ENCODE peak calls at places on chromosomes 4 and X, in eight cellular contexts. One of them, this sample, is unnamed.

GRCh38 chrX:132271330-132271729 is 52.1 kb upstream of the RAP2C start:
- DNase-seq in NAMALWA: no peak
- DNase-seq in transverse colon: no peak
- DNase-seq in lower lobe of right lung: no peak
- DNase-seq in iPS-NIHi11: no peak
- DNase-seq in cortex of kidney: no peak
- DNase-seq in kidney tubule cell: no peak
- DNase-seq in effector CD8-positive, alpha-beta T cell: no peak
- DNase-seq in this sample: no peak

GRCh38 chrX:103585421-103586313 is at the start of gene TCEAL4:
- DNase-seq in kidney tubule cell: peak; percentile 33
- DNase-seq in effector CD8-positive, alpha-beta T cell: peak; percentile 1
- DNase-seq in iPS-NIHi11: peak; percentile 74
- DNase-seq in transverse colon: peak; percentile 68
- DNase-seq in cortex of kidney: no peak
- DNase-seq in lower lobe of right lung: peak; percentile 74
- DNase-seq in NAMALWA: peak; percentile 45
- DNase-seq in this sample: peak; percentile 39

GRCh38 chr4:71029504-71029903 is 36.1 kb downstream of the DCK start:
- DNase-seq in effector CD8-positive, alpha-beta T cell: no peak
- DNase-seq in transverse colon: no peak
- DNase-seq in cortex of kidney: no peak
- DNase-seq in lower lobe of right lung: no peak
- DNase-seq in kidney tubule cell: peak; percentile 8
- DNase-seq in NAMALWA: no peak
- DNase-seq in iPS-NIHi11: peak; percentile 10
- DNase-seq in this sample: no peak

GRCh38 chrX:154718607-154719006 is 32.3 kb downstream of the GAB3 start:
- DNase-seq in effector CD8-positive, alpha-beta T cell: no peak
- DNase-seq in iPS-NIHi11: no peak
- DNase-seq in lower lobe of right lung: no peak
- DNase-seq in cortex of kidney: no peak
- DNase-seq in transverse colon: no peak
- DNase-seq in NAMALWA: no peak
- DNase-seq in kidney tubule cell: no peak
- DNase-seq in this sample: no peak

GRCh38 chr4:38400946-38401345 is 263.1 kb upstream of the KLF3 start:
- DNase-seq in transverse colon: no peak
- DNase-seq in lower lobe of right lung: no peak
- DNase-seq in cortex of kidney: no peak
- DNase-seq in NAMALWA: no peak
- DNase-seq in effector CD8-positive, alpha-beta T cell: no peak
- DNase-seq in iPS-NIHi11: no peak
- DNase-seq in kidney tubule cell: peak; percentile 69
- DNase-seq in this sample: no peak

GRCh38 chr4:184253072-184253420 is 35.4 kb upstream of the ENPP6 start:
- DNase-seq in transverse colon: no peak
- DNase-seq in kidney tubule cell: no peak
- DNase-seq in effector CD8-positive, alpha-beta T cell: no peak
- DNase-seq in cortex of kidney: no peak
- DNase-seq in lower lobe of right lung: no peak
- DNase-seq in NAMALWA: no peak
- DNase-seq in iPS-NIHi11: no peak
- DNase-seq in this sample: no peak

GRCh38 chr4:81378398-81378797 is 93.3 kb downstream of the RASGEF1B start:
- DNase-seq in cortex of kidney: no peak
- DNase-seq in lower lobe of right lung: no peak
- DNase-seq in effector CD8-positive, alpha-beta T cell: no peak
- DNase-seq in kidney tubule cell: no peak
- DNase-seq in NAMALWA: no peak
- DNase-seq in transverse colon: no peak
- DNase-seq in iPS-NIHi11: no peak
- DNase-seq in this sample: no peak

GRCh38 chr4:3437582-3437936 is 4.2 kb upstream of the HGFAC start:
- DNase-seq in NAMALWA: no peak
- DNase-seq in lower lobe of right lung: no peak
- DNase-seq in effector CD8-positive, alpha-beta T cell: no peak
- DNase-seq in transverse colon: no peak
- DNase-seq in iPS-NIHi11: no peak
- DNase-seq in cortex of kidney: no peak
- DNase-seq in kidney tubule cell: no peak
- DNase-seq in this sample: no peak

GRCh38 chrX:121128946-121129345 is 81.5 kb downstream of the GLUD2 start:
- DNase-seq in kidney tubule cell: no peak
- DNase-seq in lower lobe of right lung: no peak
- DNase-seq in effector CD8-positive, alpha-beta T cell: no peak
- DNase-seq in cortex of kidney: no peak
- DNase-seq in transverse colon: no peak
- DNase-seq in NAMALWA: no peak
- DNase-seq in iPS-NIHi11: no peak
- DNase-seq in this sample: no peak

GRCh38 chr4:76748649-76749048 is 149.3 kb downstream of the SOWAHB start:
- DNase-seq in NAMALWA: peak; percentile 71
- DNase-seq in iPS-NIHi11: no peak
- DNase-seq in effector CD8-positive, alpha-beta T cell: no peak
- DNase-seq in lower lobe of right lung: no peak
- DNase-seq in kidney tubule cell: peak; percentile 58
- DNase-seq in cortex of kidney: no peak
- DNase-seq in transverse colon: peak; percentile 63
- DNase-seq in this sample: no peak

GRCh38 chr4:164212714-164213113 is 541.2 kb upstream of the SMIM31 start:
- DNase-seq in effector CD8-positive, alpha-beta T cell: no peak
- DNase-seq in kidney tubule cell: peak; percentile 11
- DNase-seq in iPS-NIHi11: no peak
- DNase-seq in lower lobe of right lung: no peak
- DNase-seq in NAMALWA: no peak
- DNase-seq in transverse colon: no peak
- DNase-seq in cortex of kidney: no peak
- DNase-seq in this sample: no peak

GRCh38 chrX:69152398-69152797 is 12.9 kb downstream of the PJA1 start:
- DNase-seq in effector CD8-positive, alpha-beta T cell: no peak
- DNase-seq in kidney tubule cell: peak; percentile 84
- DNase-seq in transverse colon: peak; percentile 43
- DNase-seq in iPS-NIHi11: no peak
- DNase-seq in NAMALWA: no peak
- DNase-seq in lower lobe of right lung: peak; percentile 58
- DNase-seq in cortex of kidney: no peak
- DNase-seq in this sample: no peak

GRCh38 chr4:78200949-78201348 is 143.8 kb downstream of the FRAS1 start:
- DNase-seq in cortex of kidney: no peak
- DNase-seq in iPS-NIHi11: no peak
- DNase-seq in kidney tubule cell: no peak
- DNase-seq in NAMALWA: no peak
- DNase-seq in transverse colon: no peak
- DNase-seq in lower lobe of right lung: no peak
- DNase-seq in effector CD8-positive, alpha-beta T cell: no peak
- DNase-seq in this sample: no peak

GRCh38 chr4:87985097-87985886 is 9.8 kb downstream of the SPP1 start:
- DNase-seq in kidney tubule cell: peak; percentile 98
- DNase-seq in transverse colon: peak; percentile 44
- DNase-seq in cortex of kidney: no peak
- DNase-seq in iPS-NIHi11: peak; percentile 62
- DNase-seq in effector CD8-positive, alpha-beta T cell: no peak
- DNase-seq in lower lobe of right lung: peak; percentile 57
- DNase-seq in NAMALWA: peak; percentile 46
- DNase-seq in this sample: peak; percentile 56

GRCh38 chrX:110992611-110993010 is 103.4 kb upstream of the PAK3 start:
- DNase-seq in kidney tubule cell: peak; percentile 49
- DNase-seq in lower lobe of right lung: no peak
- DNase-seq in iPS-NIHi11: peak; percentile 46
- DNase-seq in cortex of kidney: no peak
- DNase-seq in transverse colon: no peak
- DNase-seq in effector CD8-positive, alpha-beta T cell: no peak
- DNase-seq in NAMALWA: peak; percentile 23
- DNase-seq in this sample: no peak

This sample was measured in hypothalamus.